ENCODE peak calls at places on chromosome 3, in four cellular contexts. One of them, this sample, is unnamed. For H3K36me3, the result is how much of the 10 kb centered on the place peaks cover.

GRCh38 chr3:133472242-133472641 is 72.4 kb downstream of the BFSP2 start:
- DNase-seq in neural progenitor cell: peak
- DNase-seq in mammary epithelial cell: peak
- DNase-seq in esophagus squamous epithelium: no peak
- DNase-seq in this sample: no peak

GRCh38 chr3:146124141-146124801 is 36.7 kb downstream of the PLOD2 start:
- DNase-seq in neural progenitor cell: no peak
- DNase-seq in mammary epithelial cell: no peak
- DNase-seq in esophagus squamous epithelium: no peak
- DNase-seq in this sample: no peak

GRCh38 chr3:161879470-161879869 is 382.9 kb downstream of the OTOL1 start:
- DNase-seq in neural progenitor cell: no peak
- DNase-seq in mammary epithelial cell: no peak
- DNase-seq in esophagus squamous epithelium: no peak
- DNase-seq in this sample: no peak

GRCh38 chr3:16319307-16319706 is 54.3 kb downstream of the OXNAD1 start:
- DNase-seq in neural progenitor cell: peak
- DNase-seq in mammary epithelial cell: no peak
- DNase-seq in esophagus squamous epithelium: no peak
- DNase-seq in this sample: no peak

GRCh38 chr3:172259191-172259590 is 189.1 kb downstream of the GHSR start:
- DNase-seq in neural progenitor cell: no peak
- DNase-seq in mammary epithelial cell: no peak
- DNase-seq in esophagus squamous epithelium: no peak
- DNase-seq in this sample: no peak

GRCh38 chr3:71062920-71063767 is 520.4 kb downstream of the FOXP1 start:
- DNase-seq in neural progenitor cell: no peak
- DNase-seq in mammary epithelial cell: peak
- DNase-seq in esophagus squamous epithelium: no peak
- DNase-seq in this sample: no peak

GRCh38 chr3:191774485-191774884 is 313.5 kb downstream of the PYDC2 start:
- DNase-seq in neural progenitor cell: no peak
- DNase-seq in mammary epithelial cell: peak
- DNase-seq in esophagus squamous epithelium: no peak
- DNase-seq in this sample: no peak

GRCh38 chr3:152046280-152046679 is 172.8 kb downstream of the SUCNR1 start:
- DNase-seq in neural progenitor cell: no peak
- DNase-seq in mammary epithelial cell: no peak
- DNase-seq in esophagus squamous epithelium: no peak
- DNase-seq in this sample: no peak

GRCh38 chr3:182909318-182910040 is 70.9 kb downstream of the DCUN1D1 start:
- DNase-seq in neural progenitor cell: peak
- DNase-seq in mammary epithelial cell: peak
- DNase-seq in esophagus squamous epithelium: no peak
- DNase-seq in this sample: no peak

GRCh38 chr3:16146015-16146730 is 28.3 kb upstream of the GALNT15 start:
- DNase-seq in neural progenitor cell: no peak
- DNase-seq in mammary epithelial cell: peak
- DNase-seq in esophagus squamous epithelium: no peak
- DNase-seq in this sample: peak

GRCh38 chr3:136171097-136171542 is 25.0 kb downstream of the MSL2 start:
- DNase-seq in neural progenitor cell: no peak
- DNase-seq in mammary epithelial cell: peak
- DNase-seq in esophagus squamous epithelium: no peak
- DNase-seq in this sample: no peak

GRCh38 chr3:190131329-190131728 is 10.6 kb upstream of the P3H2 start:
- DNase-seq in neural progenitor cell: no peak
- DNase-seq in mammary epithelial cell: peak
- DNase-seq in esophagus squamous epithelium: no peak
- DNase-seq in this sample: no peak

DNA sequence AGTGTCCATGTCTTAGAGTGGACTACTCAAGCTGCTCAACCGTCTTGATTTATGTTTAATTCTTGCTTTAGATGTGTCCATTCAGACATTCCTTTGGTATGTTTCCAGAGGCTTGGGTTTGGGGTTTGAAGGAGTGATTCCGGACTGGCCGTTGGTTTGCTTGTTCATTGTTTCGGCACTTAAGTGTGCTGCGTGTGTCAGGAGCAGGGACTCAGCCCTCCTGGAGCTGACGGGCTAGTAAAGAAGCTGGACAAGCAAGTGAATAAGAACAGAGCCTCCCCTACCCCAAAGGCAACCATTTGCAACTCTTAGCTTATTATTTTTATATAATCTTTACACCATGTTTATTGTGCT is 65.2 kb downstream of the EEFSEC start:
- DNase-seq in neural progenitor cell: no peak
- DNase-seq in mammary epithelial cell: no peak
- DNase-seq in esophagus squamous epithelium: no peak
- DNase-seq in this sample: no peak
- H3K4me3 ChIP-seq in neural progenitor cell: no peak
- H3K4me3 ChIP-seq in mammary epithelial cell: no peak
- H3K4me3 ChIP-seq in esophagus squamous epithelium: no peak
- H3K4me3 ChIP-seq in this sample: no peak

DNA sequence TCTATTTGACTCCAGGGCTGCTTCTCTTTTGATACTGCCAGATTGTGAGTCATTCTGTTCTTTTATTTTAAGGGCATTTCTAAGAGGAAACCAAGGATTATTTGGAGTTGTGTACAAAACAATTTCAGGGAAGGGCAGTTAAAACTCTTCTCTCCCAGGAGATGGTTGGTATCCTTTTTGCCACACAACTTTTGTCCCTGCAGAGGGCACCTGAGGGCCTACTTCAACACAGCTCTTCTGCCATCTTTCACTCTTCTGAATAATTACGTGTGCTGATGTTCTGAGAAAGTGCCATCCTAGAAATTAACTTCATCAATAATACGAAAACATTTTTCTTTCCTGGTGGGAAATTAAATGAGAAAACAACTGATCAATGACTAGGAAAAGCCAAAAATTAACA is 75.7 kb upstream of the GADL1 start:
- DNase-seq in neural progenitor cell: no peak
- DNase-seq in mammary epithelial cell: peak
- DNase-seq in esophagus squamous epithelium: no peak
- DNase-seq in this sample: no peak
- TF ChIP-seq CTCF in neural progenitor cell: peak
- TF ChIP-seq CTCF in mammary epithelial cell: peak
- TF ChIP-seq CTCF in esophagus squamous epithelium: peak
- TF ChIP-seq CTCF in this sample: no peak

DNA sequence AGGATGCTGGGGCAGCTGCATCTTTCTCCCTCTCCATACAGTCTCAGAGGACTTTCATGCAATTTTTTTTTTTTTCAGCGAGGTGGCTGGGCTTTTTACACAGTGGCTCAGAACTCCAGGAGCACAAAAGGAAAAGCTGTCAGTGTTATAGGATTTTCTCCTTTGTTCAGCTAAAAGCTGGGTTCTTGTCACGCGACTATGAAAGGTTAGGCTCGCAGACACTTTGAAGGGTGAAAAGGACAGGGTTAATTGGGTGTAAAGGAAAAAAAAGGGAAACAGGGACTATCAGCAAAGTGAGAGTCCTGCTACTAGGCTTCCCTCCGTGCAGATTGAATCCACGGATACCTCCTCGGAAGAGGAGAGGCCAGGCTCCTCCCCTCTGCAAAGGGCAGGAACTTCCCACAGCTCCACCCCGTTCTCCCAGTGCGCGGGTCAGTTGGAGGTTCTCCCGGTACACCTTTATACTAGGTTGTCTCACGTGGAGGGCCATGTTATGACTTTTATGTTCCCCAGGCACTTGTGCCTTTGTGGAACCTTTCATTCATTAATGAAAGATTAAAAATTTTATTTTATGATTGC is 44.4 kb downstream of the ADGRG7 start:
- DNase-seq in neural progenitor cell: peak
- DNase-seq in mammary epithelial cell: no peak
- DNase-seq in esophagus squamous epithelium: no peak
- DNase-seq in this sample: no peak
- H3K36me3 ChIP-seq in neural progenitor cell: under half
- H3K36me3 ChIP-seq in mammary epithelial cell: under half
- H3K36me3 ChIP-seq in esophagus squamous epithelium: under half
- H3K36me3 ChIP-seq in this sample: under half

DNA sequence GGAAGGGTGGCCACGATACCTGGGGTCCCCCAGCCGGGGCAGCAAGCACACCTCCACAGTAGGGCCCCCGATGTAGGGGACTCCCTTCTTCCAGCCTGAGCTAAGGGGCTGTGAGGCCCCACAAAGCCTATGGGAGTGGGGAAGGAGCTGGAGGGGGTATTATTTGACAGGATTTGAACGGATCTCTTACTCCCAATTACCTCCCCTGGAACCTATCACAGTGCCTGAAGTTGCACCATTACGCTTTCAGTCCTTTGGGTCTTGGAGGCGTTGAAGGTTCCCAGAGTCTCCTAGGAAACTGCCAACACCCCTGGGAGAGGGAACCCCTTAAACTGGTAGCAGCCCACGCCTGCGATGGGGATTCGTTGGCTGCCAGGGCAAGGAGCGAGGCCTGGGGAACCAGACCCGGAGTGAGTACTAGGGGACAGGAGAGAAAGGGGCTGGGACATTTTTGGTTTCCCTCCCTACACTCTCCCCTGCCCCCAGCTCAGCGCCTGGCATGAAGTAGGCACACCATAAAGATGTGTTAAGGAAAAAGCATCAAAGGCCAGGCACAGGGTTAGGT is 409 bp upstream of the LHFPL4 start:
- DNase-seq in neural progenitor cell: peak
- DNase-seq in mammary epithelial cell: no peak
- DNase-seq in esophagus squamous epithelium: no peak
- DNase-seq in this sample: no peak
- H3K4me3 ChIP-seq in neural progenitor cell: peak
- H3K4me3 ChIP-seq in mammary epithelial cell: no peak
- H3K4me3 ChIP-seq in esophagus squamous epithelium: no peak
- H3K4me3 ChIP-seq in this sample: no peak

GRCh38 chr3:39273119-39273518 is 6.7 kb downstream of the CX3CR1 start:
- DNase-seq in neural progenitor cell: no peak
- DNase-seq in mammary epithelial cell: no peak
- DNase-seq in esophagus squamous epithelium: no peak
- DNase-seq in this sample: no peak
- TF ChIP-seq CTCF in neural progenitor cell: peak
- TF ChIP-seq CTCF in mammary epithelial cell: no peak
- TF ChIP-seq CTCF in esophagus squamous epithelium: no peak
- TF ChIP-seq CTCF in this sample: no peak

This sample was measured in GM06990.